ENCODE peak calls at places on chromosomes 2 and 18, in five cellular contexts. One of them, this sample, is unnamed.

GRCh38 chr18:10231220-10231619 is 223.2 kb upstream of the APCDD1 start:
- DNase-seq in IMR-90: no peak
- DNase-seq in K562: no peak
- DNase-seq in SK-N-SH: no peak
- DNase-seq in GM12878: no peak
- DNase-seq in this sample: no peak

GRCh38 chr2:161139098-161139987 is 20.9 kb upstream of the TANK start:
- DNase-seq in IMR-90: peak
- DNase-seq in K562: no peak
- DNase-seq in SK-N-SH: no peak
- DNase-seq in GM12878: no peak
- DNase-seq in this sample: no peak

GRCh38 chr2:396903-397302 is 109.0 kb upstream of the ALKAL2 start:
- DNase-seq in IMR-90: no peak
- DNase-seq in K562: no peak
- DNase-seq in SK-N-SH: no peak
- DNase-seq in GM12878: no peak
- DNase-seq in this sample: no peak

GRCh38 chr18:35030234-35030989 is 10.8 kb upstream of the MAPRE2 start:
- DNase-seq in IMR-90: no peak
- DNase-seq in K562: no peak
- DNase-seq in SK-N-SH: no peak
- DNase-seq in GM12878: no peak
- DNase-seq in this sample: no peak

GRCh38 chr2:43897492-43897891 is 58.7 kb downstream of the ABCG8 start:
- DNase-seq in IMR-90: no peak
- DNase-seq in K562: no peak
- DNase-seq in SK-N-SH: no peak
- DNase-seq in GM12878: no peak
- DNase-seq in this sample: no peak

GRCh38 chr2:142742301-142743214 is 134.9 kb upstream of the KYNU start:
- DNase-seq in IMR-90: peak
- DNase-seq in K562: no peak
- DNase-seq in SK-N-SH: no peak
- DNase-seq in GM12878: no peak
- DNase-seq in this sample: no peak

GRCh38 chr18:3368193-3368592 is 81.8 kb upstream of the TGIF1 start:
- DNase-seq in IMR-90: peak
- DNase-seq in K562: no peak
- DNase-seq in SK-N-SH: no peak
- DNase-seq in GM12878: no peak
- DNase-seq in this sample: no peak

GRCh38 chr2:161414385-161415040 is 1.6 kb upstream of the TBR1 start:
- DNase-seq in IMR-90: peak
- DNase-seq in K562: peak
- DNase-seq in SK-N-SH: peak
- DNase-seq in GM12878: no peak
- DNase-seq in this sample: peak

GRCh38 chr18:2850816-2851215 is 4.0 kb downstream of the EMILIN2 start:
- DNase-seq in IMR-90: no peak
- DNase-seq in K562: no peak
- DNase-seq in SK-N-SH: no peak
- DNase-seq in GM12878: no peak
- DNase-seq in this sample: no peak

GRCh38 chr2:133836691-133837090 is 268.4 kb upstream of the NCKAP5 start:
- DNase-seq in IMR-90: peak
- DNase-seq in K562: no peak
- DNase-seq in SK-N-SH: no peak
- DNase-seq in GM12878: no peak
- DNase-seq in this sample: no peak

GRCh38 chr2:216222650-216223352 is 113.7 kb downstream of the XRCC5 start:
- DNase-seq in IMR-90: peak
- DNase-seq in K562: no peak
- DNase-seq in SK-N-SH: no peak
- DNase-seq in GM12878: peak
- DNase-seq in this sample: peak

GRCh38 chr18:33579868-33580205 is 1.8 kb downstream of the ASXL3 start:
- DNase-seq in IMR-90: no peak
- DNase-seq in K562: no peak
- DNase-seq in SK-N-SH: no peak
- DNase-seq in GM12878: no peak
- DNase-seq in this sample: no peak

GRCh38 chr2:196745711-196746110 is 53.8 kb downstream of the GTF3C3 start:
- DNase-seq in IMR-90: no peak
- DNase-seq in K562: no peak
- DNase-seq in SK-N-SH: no peak
- DNase-seq in GM12878: no peak
- DNase-seq in this sample: no peak

GRCh38 chr2:47189635-47190034 is 34.5 kb upstream of the STPG4 start:
- DNase-seq in IMR-90: peak
- DNase-seq in K562: no peak
- DNase-seq in SK-N-SH: no peak
- DNase-seq in GM12878: no peak
- DNase-seq in this sample: peak

GRCh38 chr2:159208449-159208848 is 78.1 kb downstream of the WDSUB1 start:
- DNase-seq in IMR-90: no peak
- DNase-seq in K562: peak
- DNase-seq in SK-N-SH: no peak
- DNase-seq in GM12878: no peak
- DNase-seq in this sample: no peak

DNA sequence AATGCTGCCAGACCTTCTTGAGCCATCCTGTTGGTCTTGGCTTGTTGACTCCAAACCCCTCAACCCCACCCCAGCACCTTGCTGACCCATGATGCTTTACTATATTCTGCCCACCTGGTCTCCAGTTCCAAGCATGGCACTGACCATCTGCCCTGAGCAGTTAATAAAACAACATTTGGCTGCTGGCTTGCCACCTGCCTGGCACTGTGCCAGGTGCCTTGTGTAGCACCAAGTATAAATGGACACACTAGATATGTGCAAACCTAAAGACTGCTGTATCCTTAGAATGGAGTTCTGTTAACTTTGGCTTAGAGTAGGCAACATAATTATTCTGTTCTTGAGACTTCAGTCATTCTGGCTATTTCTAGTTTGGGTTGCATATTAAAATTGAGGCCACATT is 91.4 kb downstream of the ACSL3 start:
- DNase-seq in IMR-90: no peak
- DNase-seq in K562: no peak
- DNase-seq in SK-N-SH: no peak
- DNase-seq in GM12878: no peak
- DNase-seq in this sample: no peak
- TF ChIP-seq RCOR1 in IMR-90: no peak
- TF ChIP-seq RCOR1 in K562: no peak
- TF ChIP-seq RCOR1 in SK-N-SH: no peak
- TF ChIP-seq RCOR1 in GM12878: no peak
- TF ChIP-seq RCOR1 in this sample: no peak

GRCh38 chr2:23554054-23554697 is 169.2 kb downstream of the KLHL29 start:
- DNase-seq in IMR-90: no peak
- DNase-seq in K562: no peak
- DNase-seq in SK-N-SH: no peak
- DNase-seq in GM12878: no peak
- DNase-seq in this sample: no peak
- TF ChIP-seq RCOR1 in IMR-90: no peak
- TF ChIP-seq RCOR1 in K562: no peak
- TF ChIP-seq RCOR1 in SK-N-SH: no peak
- TF ChIP-seq RCOR1 in GM12878: no peak
- TF ChIP-seq RCOR1 in this sample: no peak

GRCh38 chr2:126796931-126797621 is 101.6 kb upstream of the TEX51 start:
- DNase-seq in IMR-90: no peak
- DNase-seq in K562: no peak
- DNase-seq in SK-N-SH: no peak
- DNase-seq in GM12878: no peak
- DNase-seq in this sample: no peak
- TF ChIP-seq RCOR1 in IMR-90: no peak
- TF ChIP-seq RCOR1 in K562: no peak
- TF ChIP-seq RCOR1 in SK-N-SH: no peak
- TF ChIP-seq RCOR1 in GM12878: no peak
- TF ChIP-seq RCOR1 in this sample: no peak

GRCh38 chr2:127672341-127673303 is 2.7 kb downstream of the LIMS2 start:
- DNase-seq in IMR-90: no peak
- DNase-seq in K562: no peak
- DNase-seq in SK-N-SH: peak
- DNase-seq in GM12878: no peak
- DNase-seq in this sample: no peak

GRCh38 chr2:127669056-127669455 is 6.3 kb downstream of the LIMS2 start:
- DNase-seq in IMR-90: no peak
- DNase-seq in K562: no peak
- DNase-seq in SK-N-SH: no peak
- DNase-seq in GM12878: no peak
- DNase-seq in this sample: no peak

GRCh38 chr2:127671557-127672302 is 3.6 kb downstream of the LIMS2 start:
- DNase-seq in IMR-90: no peak
- DNase-seq in K562: no peak
- DNase-seq in SK-N-SH: peak
- DNase-seq in GM12878: no peak
- DNase-seq in this sample: no peak

GRCh38 chr2:127670055-127670956 is 5.0 kb downstream of the LIMS2 start:
- DNase-seq in IMR-90: no peak
- DNase-seq in K562: no peak
- DNase-seq in SK-N-SH: peak
- DNase-seq in GM12878: no peak
- DNase-seq in this sample: no peak

GRCh38 chr2:127670957-127671290 is 4.4 kb downstream of the LIMS2 start:
- DNase-seq in IMR-90: no peak
- DNase-seq in K562: no peak
- DNase-seq in SK-N-SH: no peak
- DNase-seq in GM12878: no peak
- DNase-seq in this sample: peak
- TF ChIP-seq RCOR1 in IMR-90: no peak
- TF ChIP-seq RCOR1 in K562: no peak
- TF ChIP-seq RCOR1 in SK-N-SH: no peak
- TF ChIP-seq RCOR1 in GM12878: no peak
- TF ChIP-seq RCOR1 in this sample: no peak

GRCh38 chr18:22688877-22689496 is 244.1 kb upstream of the RBBP8 start:
- DNase-seq in IMR-90: no peak
- DNase-seq in K562: no peak
- DNase-seq in SK-N-SH: no peak
- DNase-seq in GM12878: no peak
- DNase-seq in this sample: no peak

GRCh38 chr18:22689711-22690110 is 243.4 kb upstream of the RBBP8 start:
- DNase-seq in IMR-90: no peak
- DNase-seq in K562: no peak
- DNase-seq in SK-N-SH: no peak
- DNase-seq in GM12878: no peak
- DNase-seq in this sample: no peak

GRCh38 chr18:22695674-22696073 is 237.5 kb upstream of the RBBP8 start:
- DNase-seq in IMR-90: no peak
- DNase-seq in K562: no peak
- DNase-seq in SK-N-SH: no peak
- DNase-seq in GM12878: no peak
- DNase-seq in this sample: no peak

GRCh38 chr18:22694954-22695353 is 238.2 kb upstream of the RBBP8 start:
- DNase-seq in IMR-90: peak
- DNase-seq in K562: peak
- DNase-seq in SK-N-SH: no peak
- DNase-seq in GM12878: no peak
- DNase-seq in this sample: peak

GRCh38 chr18:22691988-22692710 is 241.0 kb upstream of the RBBP8 start:
- DNase-seq in IMR-90: peak
- DNase-seq in K562: no peak
- DNase-seq in SK-N-SH: no peak
- DNase-seq in GM12878: no peak
- DNase-seq in this sample: no peak
- TF ChIP-seq RCOR1 in IMR-90: no peak
- TF ChIP-seq RCOR1 in K562: no peak
- TF ChIP-seq RCOR1 in SK-N-SH: no peak
- TF ChIP-seq RCOR1 in GM12878: no peak
- TF ChIP-seq RCOR1 in this sample: no peak

GRCh38 chr2:54040250-54040649 is 69.5 kb upstream of the PSME4 start:
- DNase-seq in IMR-90: no peak
- DNase-seq in K562: no peak
- DNase-seq in SK-N-SH: no peak
- DNase-seq in GM12878: no peak
- DNase-seq in this sample: no peak

GRCh38 chr2:54041135-54041534 is 70.3 kb upstream of the PSME4 start:
- DNase-seq in IMR-90: no peak
- DNase-seq in K562: no peak
- DNase-seq in SK-N-SH: no peak
- DNase-seq in GM12878: no peak
- DNase-seq in this sample: no peak

GRCh38 chr2:54042341-54042740 is 71.5 kb upstream of the PSME4 start:
- DNase-seq in IMR-90: peak
- DNase-seq in K562: no peak
- DNase-seq in SK-N-SH: no peak
- DNase-seq in GM12878: no peak
- DNase-seq in this sample: no peak

GRCh38 chr2:54040685-54041084 is 69.9 kb upstream of the PSME4 start:
- DNase-seq in IMR-90: no peak
- DNase-seq in K562: no peak
- DNase-seq in SK-N-SH: no peak
- DNase-seq in GM12878: no peak
- DNase-seq in this sample: no peak

DNA sequence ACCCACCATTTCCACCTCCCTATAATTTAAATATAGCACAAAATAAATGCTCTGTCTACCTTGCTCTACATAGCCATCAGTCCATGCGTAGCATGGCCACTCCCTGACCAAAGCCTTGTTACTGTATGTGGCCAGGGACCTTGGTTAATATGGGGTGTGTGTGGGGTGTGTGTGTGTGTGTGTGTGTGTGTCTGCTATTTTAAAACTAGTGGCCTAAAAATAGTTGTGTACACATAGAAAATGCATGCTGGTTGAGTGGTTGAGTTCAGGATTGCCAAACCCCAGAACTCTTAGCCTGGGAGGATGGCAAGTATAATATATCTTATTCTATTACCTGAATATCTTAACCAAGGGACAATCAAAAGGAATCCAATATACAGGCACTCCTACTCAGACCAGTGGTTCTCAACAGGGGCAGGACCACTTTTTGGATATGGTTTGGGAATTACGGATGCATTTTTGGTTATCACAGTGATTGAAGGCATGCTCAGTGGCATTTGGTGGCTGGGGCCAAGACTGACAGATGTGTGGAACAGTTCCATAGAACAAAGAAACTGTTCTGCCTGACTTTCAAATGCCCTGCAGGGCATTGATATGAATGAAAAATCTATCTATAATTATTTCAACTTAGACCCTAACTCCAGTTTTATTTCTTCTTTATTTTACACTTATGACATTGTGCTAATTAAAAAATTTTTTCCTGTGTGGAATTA is 72.3 kb upstream of the PSME4 start:
- DNase-seq in IMR-90: no peak
- DNase-seq in K562: no peak
- DNase-seq in SK-N-SH: no peak
- DNase-seq in GM12878: no peak
- DNase-seq in this sample: no peak
- TF ChIP-seq RCOR1 in IMR-90: no peak
- TF ChIP-seq RCOR1 in K562: no peak
- TF ChIP-seq RCOR1 in SK-N-SH: no peak
- TF ChIP-seq RCOR1 in GM12878: no peak
- TF ChIP-seq RCOR1 in this sample: no peak

This sample was measured in A549.